ENCODE peak calls at places on chromosomes 13 and 19, in six cellular contexts. R is colonic mucosa, O is tibial artery, F is transverse colon, Y is uterus, M is cardiac muscle cell. T is an unnamed sample.

GRCh38 chr13:40125336-40125735 is 469.9 kb downstream of the COG6 start:
- DNase-seq in Y (no peak), F (no peak), M (no peak), O (no peak), R (no peak), T (no peak)

GRCh38 chr13:71517004-71517403 is 350.0 kb downstream of the DACH1 start:
- DNase-seq in F (no peak), M (no peak), O (no peak), Y (no peak), R (peak; percentile 32), T (peak; percentile 18)

GRCh38 chr19:46355991-46356669 is 9.2 kb downstream of the PPP5C start:
- DNase-seq in M (no peak), Y (no peak), O (no peak), F (no peak), R (no peak), T (no peak)

GRCh38 chr13:112247471-112248405 is 128.4 kb upstream of the SPACA7 start:
- DNase-seq in R (peak; percentile 9), O (no peak), Y (no peak), F (no peak), M (no peak), T (no peak)

GRCh38 chr13:113153810-113154748 is 4.4 kb upstream of the PROZ start:
- DNase-seq in O (peak; percentile 80), F (peak; percentile 85), Y (peak; percentile 78), M (peak; percentile 80), R (peak; percentile 88), T (no peak)

GRCh38 chr13:108494991-108495661 is 134.3 kb upstream of the MYO16 start:
- DNase-seq in F (no peak), R (no peak), M (no peak), Y (no peak), O (no peak), T (no peak)

GRCh38 chr19:35553385-35554000 is 8.1 kb downstream of the TMEM147 start:
- DNase-seq in R (no peak), O (no peak), F (no peak), M (no peak), Y (no peak), T (no peak)

GRCh38 chr19:53308339-53308811 is 25.2 kb upstream of the ZNF845 start:
- DNase-seq in Y (no peak), R (no peak), O (no peak), M (peak; percentile 66), F (no peak), T (no peak)

GRCh38 chr19:37309834-37310575 is 60.9 kb upstream of the ZNF527 start:
- DNase-seq in M (peak; percentile 55), R (no peak), O (no peak), Y (no peak), F (no peak), T (no peak)

GRCh38 chr13:29521336-29521735 is 74.2 kb downstream of the SLC7A1 start:
- DNase-seq in O (no peak), F (no peak), R (no peak), M (no peak), Y (no peak), T (no peak)

GRCh38 chr19:10431943-10432735 is 11.8 kb downstream of the PDE4A start:
- DNase-seq in F (peak; percentile 86), R (peak; percentile 82), Y (no peak), M (peak; percentile 55), O (peak; percentile 68), T (no peak)

GRCh38 chr19:46904114-46905060 is 43.6 kb downstream of the ARHGAP35 start:
- DNase-seq in Y (peak; percentile 49), F (no peak), O (no peak), M (no peak), R (no peak), T (no peak)

GRCh38 chr13:100139822-100140221 is 50.9 kb downstream of the PCCA start:
- DNase-seq in F (no peak), Y (no peak), O (no peak), R (no peak), M (no peak), T (no peak)

GRCh38 chr13:23751195-23751594 is 138.0 kb downstream of the MIPEP start:
- DNase-seq in R (no peak), F (no peak), Y (no peak), O (no peak), M (no peak), T (peak; percentile 67)

GRCh38 chr13:36910545-36910944 is 9.5 kb downstream of the SMAD9 start:
- DNase-seq in F (no peak), M (no peak), O (no peak), Y (no peak), R (no peak), T (no peak)

GRCh38 chr13:107680115-107680514 is 535.2 kb downstream of the LIG4 start:
- DNase-seq in M (no peak), F (no peak), R (no peak), Y (no peak), O (no peak), T (no peak)

GRCh38 chr13:98476106-98476505 is 100.8 kb downstream of the STK24 start:
- DNase-seq in F (no peak), M (no peak), O (no peak), Y (no peak), R (no peak), T (no peak)

GRCh38 chr19:45154064-45154827 is 6.5 kb downstream of the NKPD1 start:
- DNase-seq in M (no peak), Y (no peak), F (no peak), R (no peak), O (no peak), T (no peak)

GRCh38 chr13:24659239-24659638 is 21.0 kb upstream of the ATP12A start:
- DNase-seq in M (no peak), F (no peak), Y (no peak), O (no peak), R (no peak), T (no peak)

GRCh38 chr19:1850809-1851544 is 2.7 kb upstream of the REXO1 start:
- DNase-seq in O (no peak), M (no peak), F (no peak), Y (no peak), R (no peak), T (no peak)
- H3K27ac ChIP-seq in O (no peak overlapping the region), M (no peak overlapping the region), F (no peak overlapping the region), Y (no peak overlapping the region), R (no peak overlapping the region), T (no peak overlapping the region)

GRCh38 chr19:40603071-40603718 is 2.0 kb downstream of the LTBP4 start:
- DNase-seq in R (peak; percentile 54), Y (no peak), F (no peak), M (peak; percentile 79), O (no peak), T (no peak)
- H3K4me1 ChIP-seq in R (peaks cover 42% of the 10 kb centered on the region), Y (peaks cover 43% of the 10 kb centered on the region), F (peaks cover 95% of the 10 kb centered on the region), M (peaks cover 33% of the 10 kb centered on the region), O (no peaks in the 10 kb centered on the region), T (peaks cover 8% of the 10 kb centered on the region)

GRCh38 chr19:7933828-7934725 is 8.1 kb upstream of the CTXN1 start:
- DNase-seq in R (peak; percentile 59), M (no peak), Y (peak; percentile 24), O (no peak), F (no peak), T (no peak)
- TF ChIP-seq CTCF in R (no peak), M (no peak), Y (no peak), O (no peak), F (no peak), T (no peak)

DNA sequence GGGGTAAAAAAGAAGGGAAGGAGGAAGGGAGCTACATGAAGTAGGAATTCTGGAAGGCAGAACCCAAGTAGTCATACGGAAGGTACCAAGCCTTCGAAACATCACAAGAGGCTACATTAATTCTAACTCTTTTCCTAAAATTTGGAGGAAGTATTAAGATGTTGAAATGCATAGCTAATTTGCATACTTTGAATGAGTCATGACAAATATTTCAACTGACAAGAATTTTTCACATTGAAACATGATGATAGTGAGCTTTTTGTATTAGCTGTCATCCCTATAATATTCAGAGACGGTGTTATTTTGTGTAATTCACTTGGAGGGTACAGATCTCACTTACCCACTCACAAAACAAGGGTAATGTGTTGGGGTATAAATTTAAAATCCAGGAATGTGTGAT is 9.1 kb upstream of the ACOD1 start:
- DNase-seq in F (no peak), Y (no peak), M (no peak), O (no peak), R (no peak), T (peak; percentile 65)
- H3K27ac ChIP-seq in F (no peak overlapping the region), Y (no peak overlapping the region), M (no peak overlapping the region), O (no peak overlapping the region), R (no peak overlapping the region), T (no peak overlapping the region)

GRCh38 chr19:49513746-49514118 is 1.3 kb downstream of the FCGRT start:
- DNase-seq in Y (no peak), O (no peak), M (no peak), R (no peak), F (no peak), T (no peak)

GRCh38 chr19:49514151-49514550 is 1.7 kb downstream of the FCGRT start:
- DNase-seq in O (no peak), M (no peak), F (no peak), Y (no peak), R (no peak), T (no peak)

GRCh38 chr19:49515767-49516166 is 3.3 kb downstream of the FCGRT start:
- DNase-seq in Y (no peak), F (peak; percentile 46), O (peak; percentile 75), M (no peak), R (no peak), T (no peak)

GRCh38 chr19:49520705-49521319 is 7.0 kb upstream of the RCN3 start:
- DNase-seq in F (no peak), Y (no peak), O (peak; percentile 53), R (no peak), M (no peak), T (no peak)

DNA sequence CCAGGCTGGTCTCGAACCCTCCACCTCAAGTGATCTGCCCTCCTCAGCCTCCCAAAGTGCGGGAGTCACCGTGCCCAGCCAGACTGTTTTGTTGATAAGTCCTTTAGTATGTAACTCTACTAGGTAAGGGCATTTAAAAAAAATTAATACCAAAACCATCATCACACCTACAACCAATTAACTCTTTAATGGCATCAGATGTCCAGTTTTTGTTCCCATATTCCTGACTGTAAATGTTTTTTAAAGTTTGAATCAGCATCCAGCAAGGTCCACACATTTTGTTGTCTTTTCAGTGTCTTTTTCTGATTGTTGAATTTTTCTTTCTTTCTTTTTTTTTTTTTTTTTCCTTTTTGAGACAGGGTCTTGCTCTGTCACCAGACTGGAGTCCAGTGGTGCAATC is 5.6 kb downstream of the FCGRT start:
- DNase-seq in O (no peak), M (no peak), F (no peak), R (no peak), Y (no peak), T (no peak)
- H3K4me1 ChIP-seq in O (no peaks in the 10 kb centered on the region), M (peaks cover 4% of the 10 kb centered on the region), F (peaks cover 25% of the 10 kb centered on the region), R (no peaks in the 10 kb centered on the region), Y (no peaks in the 10 kb centered on the region), T (no peaks in the 10 kb centered on the region)

DNA sequence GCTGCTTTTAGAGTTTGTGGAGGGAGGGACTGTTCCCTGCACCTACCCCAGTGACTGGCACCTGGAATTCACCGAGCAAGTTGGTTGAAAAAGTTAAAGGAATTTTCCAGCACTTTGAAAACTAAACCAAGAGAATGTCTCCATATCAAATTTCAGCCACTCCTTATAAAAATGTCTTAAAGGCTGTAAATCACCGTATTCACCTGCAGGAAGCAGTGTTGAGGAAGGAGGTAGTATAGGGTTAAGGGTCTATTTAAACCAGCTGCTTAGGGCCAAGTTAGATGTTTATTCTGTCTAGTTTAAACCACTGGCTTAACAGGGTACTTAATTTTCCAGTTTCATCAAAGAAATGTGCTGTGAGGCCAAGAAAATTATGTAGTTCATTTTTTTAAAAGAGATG is 3.8 kb upstream of the RAB20 start:
- DNase-seq in O (no peak), Y (no peak), F (no peak), M (no peak), R (no peak), T (no peak)
- TF ChIP-seq CTCF in O (no peak), Y (no peak), F (no peak), M (peak; percentile 6), R (no peak), T (peak; percentile 54)

T was measured in foreskin keratinocyte.